ENCODE peak calls at places on chromosomes 12 and 14, in six cellular contexts. O, N, D, T, Z and J are unnamed samples.

GRCh38 chr12:102879144-102879763 is 37.8 kb downstream of the PAH start:
- DNase-seq in Z (no peak), T (peak; percentile 53), O (no peak), D (peak; percentile 7), N (no peak), J (peak; percentile 93)

GRCh38 chr14:64823305-64823985 is 56.3 kb downstream of the SPTB start:
- DNase-seq in Z (peak; percentile 44), T (peak; percentile 84), O (no peak), D (peak; percentile 56), N (peak; percentile 66), J (peak; percentile 89)

GRCh38 chr12:117118838-117119591 is 19.8 kb upstream of the TESC start:
- DNase-seq in O (no peak), Z (no peak), N (no peak), T (peak; percentile 48), D (no peak), J (peak; percentile 44)

GRCh38 chr12:114013601-114014345 is 47.6 kb upstream of the RBM19 start:
- DNase-seq in O (no peak), D (peak; percentile 60), Z (no peak), T (no peak), N (no peak), J (peak; percentile 95)

GRCh38 chr12:88242161-88242925 is 100.2 kb downstream of the TMTC3 start:
- DNase-seq in Z (no peak), T (no peak), N (no peak), O (peak; percentile 35), D (no peak), J (no peak)

GRCh38 chr12:104720346-104721064 is 237.6 kb downstream of the SLC41A2 start:
- DNase-seq in N (peak; percentile 23), D (no peak), Z (peak; percentile 24), T (no peak), O (peak; percentile 54), J (no peak)

GRCh38 chr12:121578230-121579189 is 2.3 kb downstream of the KDM2B start:
- DNase-seq in N (no peak), Z (no peak), O (no peak), D (no peak), T (peak; percentile 44), J (no peak)

GRCh38 chr12:32053881-32054624 is 52.6 kb upstream of the BICD1 start:
- DNase-seq in O (no peak), Z (no peak), N (no peak), D (no peak), T (no peak), J (no peak)

GRCh38 chr14:57480044-57480443 is 13.6 kb downstream of the CCDC198 start:
- DNase-seq in N (no peak), T (no peak), O (no peak), Z (no peak), D (no peak), J (no peak)

GRCh38 chr14:89779707-89780106 is 174.8 kb downstream of the EFCAB11 start:
- DNase-seq in Z (no peak), D (no peak), N (no peak), O (no peak), T (peak; percentile 21), J (no peak)

GRCh38 chr14:54147285-54147684 is 190.7 kb upstream of the BMP4 start:
- DNase-seq in Z (no peak), N (no peak), T (no peak), D (no peak), O (peak; percentile 46), J (no peak)

GRCh38 chr14:65281991-65282908 is 130.3 kb upstream of the FUT8 start:
- DNase-seq in Z (no peak), N (no peak), D (no peak), T (no peak), O (peak; percentile 39), J (no peak)

GRCh38 chr12:94660436-94660835 is 10.1 kb upstream of the TMCC3 start:
- DNase-seq in N (no peak), O (no peak), T (no peak), Z (no peak), D (no peak), J (no peak)

GRCh38 chr14:102317564-102318248 is 1.8 kb upstream of the ZNF839 start:
- DNase-seq in N (no peak), T (no peak), D (no peak), O (no peak), Z (no peak), J (peak; percentile 48)

GRCh38 chr12:113230315-113231274 is 9.3 kb downstream of the TPCN1 start:
- DNase-seq in Z (no peak), N (no peak), D (no peak), O (no peak), T (no peak), J (no peak)

GRCh38 chr12:3747976-3748619 is 4.8 kb downstream of the CRACR2A start:
- DNase-seq in D (no peak), N (no peak), Z (no peak), O (no peak), T (no peak), J (no peak)

GRCh38 chr14:99884834-99885648 is 91.8 kb downstream of the EML1 start:
- DNase-seq in N (no peak), D (peak; percentile 5), O (no peak), Z (no peak), T (no peak), J (peak; percentile 75)

GRCh38 chr14:77099425-77100167 is 1.5 kb downstream of the CIPC start:
- DNase-seq in T (no peak), D (no peak), N (no peak), O (peak; percentile 24), Z (no peak), J (no peak)

GRCh38 chr12:127538325-127538724 is 728.6 kb upstream of the TMEM132C start:
- DNase-seq in T (no peak), D (no peak), N (no peak), O (no peak), Z (no peak), J (no peak)

GRCh38 chr12:79451988-79452387 is 238.8 kb downstream of the PAWR start:
- DNase-seq in N (no peak), Z (no peak), O (peak; percentile 89), D (no peak), T (peak; percentile 22), J (no peak)

GRCh38 chr14:28879571-28879970 is 113.0 kb downstream of the FOXG1 start:
- DNase-seq in Z (no peak), D (no peak), T (no peak), N (no peak), O (no peak), J (no peak)

GRCh38 chr12:607541-608001 is 55.7 kb downstream of the NINJ2 start:
- DNase-seq in D (no peak), T (no peak), Z (no peak), O (no peak), N (no peak), J (no peak)

GRCh38 chr14:54537651-54538050 is 27.9 kb downstream of the CGRRF1 start:
- DNase-seq in T (no peak), N (no peak), O (no peak), D (no peak), Z (no peak), J (no peak)

GRCh38 chr14:93857081-93857480 is 68.8 kb upstream of the PRIMA1 start:
- DNase-seq in D (no peak), T (no peak), Z (no peak), N (no peak), O (no peak), J (no peak)

GRCh38 chr12:63930971-63931370 is 86.5 kb downstream of the SRGAP1 start:
- DNase-seq in N (no peak), Z (no peak), O (no peak), T (no peak), D (no peak), J (no peak)

GRCh38 chr14:63941023-63941422 is 88.2 kb downstream of the SYNE2 start:
- DNase-seq in Z (no peak), T (no peak), O (no peak), N (no peak), D (no peak), J (no peak)

GRCh38 chr12:120119395-120119973 is 2.9 kb upstream of the RAB35 start:
- DNase-seq in Z (no peak), N (no peak), O (no peak), T (no peak), D (no peak), J (no peak)

GRCh38 chr12:63967358-63967757 is 122.9 kb downstream of the SRGAP1 start:
- DNase-seq in Z (no peak), T (no peak), O (no peak), N (no peak), D (no peak), J (no peak)

GRCh38 chr14:104602315-104602932 is 2.1 kb downstream of the TMEM179 start:
- DNase-seq in O (no peak), T (no peak), N (no peak), Z (no peak), D (no peak), J (no peak)

GRCh38 chr12:71873821-71874220 is 34.3 kb downstream of the TBC1D15 start:
- DNase-seq in Z (no peak), D (no peak), O (no peak), T (no peak), N (no peak), J (no peak)

GRCh38 chr14:69268223-69268622 is 8.3 kb downstream of the GALNT16 start:
- DNase-seq in T (no peak), O (no peak), Z (no peak), D (no peak), N (no peak), J (no peak)

GRCh38 chr14:31939934-31940333 is 137.2 kb upstream of the ARHGAP5 start:
- DNase-seq in Z (no peak), N (no peak), D (no peak), T (no peak), O (no peak), J (no peak)

GRCh38 chr12:47854531-47854930 is 34.8 kb upstream of the HDAC7 start:
- DNase-seq in N (no peak), D (no peak), T (no peak), O (no peak), Z (no peak), J (no peak)

GRCh38 chr12:27344246-27344645 is 11.6 kb downstream of the BMAL2 start:
- DNase-seq in D (no peak), O (no peak), Z (no peak), N (no peak), T (no peak), J (no peak)

GRCh38 chr14:60856113-60856512 is 121.6 kb downstream of the MNAT1 start:
- DNase-seq in N (no peak), O (no peak), D (no peak), Z (no peak), T (no peak), J (no peak)

GRCh38 chr14:55458800-55459577 is 18.6 kb upstream of the TBPL2 start:
- DNase-seq in Z (no peak), N (no peak), D (no peak), O (no peak), T (no peak), J (no peak)

GRCh38 chr12:6927999-6928702 is 392 bp downstream of the ATN1 start:
- DNase-seq in D (no peak), T (no peak), Z (no peak), O (no peak), N (no peak), J (no peak)